ENCODE peak calls at places on chromosomes 3 and 15, in nine cellular contexts. K is uterus; J is activated CD4-positive, CD25-positive, alpha-beta regulatory T cell treated with anti-CD3 and anti-CD28 coated beads, Interleukin-2, amount 50 U/mL, for 16 hours; S is posterior cingulate gyrus; G is cardiac fibroblast; W is stimulated activated CD8-positive, alpha-beta memory T cell treated with anti-CD3 and anti-CD28 coated beads, Interleukin-7, amount 100 ng/mL, for 24 hours; F is NCI-H226; O is activated CD4-positive, alpha-beta T cell treated with anti-CD3 and anti-CD28 coated beads for 1 hour; H is astrocyte. U is an unnamed sample.

GRCh38 chr15:58065011-58065444 is 483 bp downstream of the ALDH1A2 start:
- DNase-seq in K (peak; percentile 44), J (no peak), S (peak; percentile 74), G (peak; percentile 51), W (no peak), F (peak; percentile 37), O (no peak), H (no peak), U (no peak)

GRCh38 chr15:69593981-69594966 is 141.7 kb downstream of the RPLP1 start:
- DNase-seq in K (no peak), J (no peak), S (no peak), G (peak; percentile 54), W (no peak), F (peak; percentile 54), O (no peak), H (peak; percentile 93), U (peak; percentile 56)

GRCh38 chr15:79071901-79072300 is 18.7 kb downstream of the RASGRF1 start:
- DNase-seq in K (no peak), J (no peak), S (peak; percentile 27), G (peak; percentile 2), W (no peak), F (no peak), O (no peak), H (no peak), U (no peak)

GRCh38 chr3:49017229-49017615 is 1.2 kb downstream of the DALRD3 start:
- DNase-seq in K (no peak), J (no peak), S (no peak), G (no peak), W (no peak), F (no peak), O (no peak), H (no peak), U (no peak)

GRCh38 chr3:53303957-53304356 is 43.4 kb downstream of the DCP1A start:
- DNase-seq in K (no peak), J (no peak), S (no peak), G (no peak), W (no peak), F (no peak), O (no peak), H (no peak), U (no peak)

GRCh38 chr3:126269360-126269759 is 87.8 kb downstream of the KLF15 start:
- DNase-seq in K (no peak), J (no peak), S (no peak), G (no peak), W (no peak), F (no peak), O (no peak), H (no peak), U (no peak)

GRCh38 chr3:50609071-50609742 is 2.4 kb downstream of the CISH start:
- DNase-seq in K (no peak), J (no peak), S (no peak), G (no peak), W (no peak), F (no peak), O (no peak), H (no peak), U (no peak)

GRCh38 chr3:196694202-196694638 is 17.8 kb downstream of the CEP19 start:
- DNase-seq in K (no peak), J (no peak), S (no peak), G (peak; percentile 24), W (no peak), F (peak; percentile 8), O (no peak), H (no peak), U (no peak)

GRCh38 chr3:38755130-38755529 is 60.9 kb downstream of the SCN10A start:
- DNase-seq in K (no peak), J (no peak), S (no peak), G (peak; percentile 10), W (no peak), F (no peak), O (no peak), H (no peak), U (no peak)

GRCh38 chr3:105906834-105907233 is 38.0 kb upstream of the CBLB start:
- DNase-seq in K (peak; percentile 65), J (no peak), S (no peak), G (peak; percentile 98), W (no peak), F (peak; percentile 77), O (no peak), H (peak; percentile 72), U (no peak)

GRCh38 chr3:192514081-192514753 is 213.1 kb downstream of the FGF12 start:
- DNase-seq in K (no peak), J (no peak), S (no peak), G (peak; percentile 15), W (no peak), F (no peak), O (no peak), H (peak; percentile 33), U (no peak)

GRCh38 chr3:51386159-51386851 is 1.2 kb downstream of the MANF start:
- DNase-seq in K (no peak), J (no peak), S (no peak), G (no peak), W (no peak), F (no peak), O (no peak), H (no peak), U (no peak)

GRCh38 chr15:34773916-34774315 is 19.1 kb upstream of the GJD2 start:
- DNase-seq in K (no peak), J (no peak), S (no peak), G (no peak), W (no peak), F (no peak), O (no peak), H (no peak), U (no peak)

GRCh38 chr3:171446801-171447578 is 13.2 kb downstream of the TNIK start:
- DNase-seq in K (no peak), J (no peak), S (no peak), G (peak; percentile 77), W (no peak), F (peak; percentile 45), O (no peak), H (peak; percentile 89), U (no peak)

GRCh38 chr3:134829716-134830115 is 34.7 kb downstream of the EPHB1 start:
- DNase-seq in K (no peak), J (no peak), S (no peak), G (no peak), W (no peak), F (no peak), O (no peak), H (no peak), U (no peak)

GRCh38 chr3:55790596-55791350 is 303.7 kb upstream of the WNT5A start:
- DNase-seq in K (no peak), J (no peak), S (no peak), G (no peak), W (no peak), F (no peak), O (no peak), H (peak; percentile 5), U (peak; percentile 41)

GRCh38 chr3:61954097-61954528 is 392.7 kb downstream of the PTPRG start:
- DNase-seq in K (no peak), J (no peak), S (no peak), G (peak; percentile 77), W (no peak), F (no peak), O (no peak), H (peak; percentile 43), U (peak; percentile 3)

GRCh38 chr15:65212097-65212496 is 824 bp upstream of the CILP start:
- DNase-seq in K (no peak), J (no peak), S (no peak), G (no peak), W (no peak), F (no peak), O (peak; percentile 12), H (no peak), U (no peak)

GRCh38 chr3:57158813-57159678 is 6.1 kb downstream of the IL17RD start:
- DNase-seq in K (no peak), J (no peak), S (no peak), G (no peak), W (no peak), F (no peak), O (no peak), H (no peak), U (peak; percentile 13)

GRCh38 chr3:68892297-68892696 is 40.0 kb downstream of the TAFA4 start:
- DNase-seq in K (no peak), J (no peak), S (no peak), G (no peak), W (no peak), F (no peak), O (no peak), H (no peak), U (no peak)

GRCh38 chr15:44682211-44682610 is 18.7 kb upstream of the SPG11 start:
- DNase-seq in K (no peak), J (no peak), S (no peak), G (no peak), W (no peak), F (no peak), O (no peak), H (no peak), U (no peak)

GRCh38 chr3:51343918-51344687 is 41.0 kb upstream of the MANF start:
- DNase-seq in K (no peak), J (no peak), S (peak; percentile 83), G (peak; percentile 92), W (no peak), F (peak; percentile 56), O (no peak), H (peak; percentile 67), U (peak; percentile 65)

GRCh38 chr3:32220006-32220405 is 18.5 kb upstream of the CMTM8 start:
- DNase-seq in K (no peak), J (no peak), S (no peak), G (peak; percentile 43), W (no peak), F (no peak), O (no peak), H (peak; percentile 86), U (no peak)

GRCh38 chr15:85837011-85837433 is 42.3 kb upstream of the KLHL25 start:
- DNase-seq in K (no peak), J (no peak), S (no peak), G (peak; percentile 5), W (no peak), F (no peak), O (no peak), H (no peak), U (peak; percentile 23)

GRCh38 chr3:187006884-187007630 is 76.7 kb downstream of the ST6GAL1 start:
- DNase-seq in K (no peak), J (no peak), S (no peak), G (no peak), W (no peak), F (no peak), O (no peak), H (peak; percentile 32), U (peak; percentile 70)

GRCh38 chr3:196997311-196997710 is 28.7 kb upstream of the PIGZ start:
- DNase-seq in K (no peak), J (no peak), S (peak; percentile 55), G (no peak), W (no peak), F (no peak), O (no peak), H (no peak), U (no peak)

GRCh38 chr3:133439563-133439962 is 39.7 kb downstream of the BFSP2 start:
- DNase-seq in K (no peak), J (no peak), S (no peak), G (no peak), W (no peak), F (no peak), O (no peak), H (no peak), U (no peak)

GRCh38 chr15:73935547-73935946 is 9.3 kb downstream of the LOXL1 start:
- DNase-seq in K (no peak), J (no peak), S (peak; percentile 39), G (no peak), W (no peak), F (peak; percentile 92), O (no peak), H (no peak), U (no peak)

GRCh38 chr3:140420621-140421357 is 257.1 kb upstream of the TRIM42 start:
- DNase-seq in K (no peak), J (no peak), S (no peak), G (peak; percentile 53), W (no peak), F (peak; percentile 3), O (no peak), H (peak; percentile 81), U (peak; percentile 87)

GRCh38 chr3:40313975-40314860 is 4.7 kb downstream of the EIF1B start:
- DNase-seq in K (no peak), J (no peak), S (no peak), G (peak; percentile 32), W (no peak), F (no peak), O (no peak), H (no peak), U (no peak)

U was measured in H4.